ENCODE peak calls at places on chromosomes 12 and 14, in ten cellular contexts. K, Q, B, Y, M, I, X, F, E and Z are unnamed samples.

GRCh38 chr14:63276016-63276415 is 42.7 kb downstream of the GPHB5 start:
- DNase-seq in Y (no peak), X (no peak), F (no peak), B (no peak), Q (no peak), K (no peak), M (no peak), E (no peak), I (no peak), Z (no peak)

GRCh38 chr12:52517888-52518287 is 2.3 kb downstream of the KRT5 start:
- DNase-seq in M (peak; percentile 20), Q (no peak), E (no peak), I (no peak), B (no peak), F (no peak), K (no peak), Y (no peak), X (no peak), Z (peak; percentile 4)

GRCh38 chr12:132282950-132283771 is 46.2 kb downstream of the GALNT9 start:
- DNase-seq in F (no peak), I (no peak), K (no peak), M (peak; percentile 48), X (no peak), E (no peak), B (no peak), Y (no peak), Q (no peak), Z (no peak)

GRCh38 chr12:13627536-13627935 is 353.9 kb downstream of the GRIN2B start:
- DNase-seq in X (no peak), Y (no peak), E (no peak), Q (no peak), F (no peak), I (no peak), K (no peak), B (no peak), M (no peak), Z (no peak)

GRCh38 chr12:109671482-109671881 is 42.1 kb upstream of the FAM222A start:
- DNase-seq in K (no peak), B (no peak), F (no peak), M (no peak), X (no peak), Q (no peak), Y (no peak), E (no peak), I (no peak), Z (no peak)

GRCh38 chr12:114674201-114675047 is 9.6 kb downstream of the TBX3 start:
- DNase-seq in I (no peak), F (no peak), M (no peak), E (no peak), Y (peak; percentile 64), X (no peak), B (no peak), K (no peak), Q (no peak), Z (no peak)

GRCh38 chr12:93550748-93551611 is 21.5 kb upstream of the SOCS2 start:
- DNase-seq in X (no peak), E (no peak), M (no peak), B (no peak), F (no peak), Q (no peak), I (no peak), Y (no peak), K (no peak), Z (no peak)

GRCh38 chr14:104554088-104554607 is 25.4 kb upstream of the C14orf180 start:
- DNase-seq in K (peak; percentile 8), Y (no peak), B (no peak), M (no peak), Q (peak; percentile 21), I (no peak), E (no peak), X (no peak), F (no peak), Z (no peak)

GRCh38 chr12:26782372-26783132 is 50.4 kb downstream of the ITPR2 start:
- DNase-seq in E (no peak), Y (no peak), I (no peak), F (no peak), M (no peak), Q (no peak), B (no peak), K (no peak), X (no peak), Z (no peak)

GRCh38 chr14:86626530-86626929 is 1096.6 kb downstream of the FLRT2 start:
- DNase-seq in Y (peak; percentile 55), F (no peak), Q (no peak), X (no peak), B (peak; percentile 1), I (no peak), E (no peak), K (no peak), M (no peak), Z (no peak)

GRCh38 chr12:66092559-66093269 is 37.8 kb downstream of the LLPH start:
- DNase-seq in B (peak; percentile 44), X (peak; percentile 48), I (no peak), F (no peak), Y (peak; percentile 56), K (no peak), Q (no peak), M (peak; percentile 79), E (no peak), Z (no peak)

GRCh38 chr14:67519406-67519805 is 13.7 kb upstream of the PLEKHH1 start:
- DNase-seq in M (no peak), B (no peak), Y (no peak), E (no peak), Q (no peak), K (no peak), I (no peak), X (no peak), F (no peak), Z (no peak)

GRCh38 chr14:67516679-67517078 is 16.4 kb upstream of the PLEKHH1 start:
- DNase-seq in K (no peak), F (no peak), I (no peak), E (no peak), B (no peak), X (no peak), Q (no peak), M (no peak), Y (no peak), Z (no peak)

GRCh38 chr14:67514650-67515385 is 18.3 kb upstream of the PLEKHH1 start:
- DNase-seq in Y (peak; percentile 33), M (peak; percentile 38), I (peak; percentile 51), Q (peak; percentile 34), F (peak; percentile 40), K (peak; percentile 47), E (peak; percentile 42), B (peak; percentile 17), X (peak; percentile 40), Z (peak; percentile 43)

GRCh38 chr14:67515386-67516079 is 17.6 kb upstream of the PLEKHH1 start:
- DNase-seq in I (no peak), E (peak; percentile 40), B (peak; percentile 10), X (no peak), M (no peak), F (peak; percentile 62), Y (no peak), K (peak; percentile 34), Q (peak; percentile 38), Z (no peak)

DNA sequence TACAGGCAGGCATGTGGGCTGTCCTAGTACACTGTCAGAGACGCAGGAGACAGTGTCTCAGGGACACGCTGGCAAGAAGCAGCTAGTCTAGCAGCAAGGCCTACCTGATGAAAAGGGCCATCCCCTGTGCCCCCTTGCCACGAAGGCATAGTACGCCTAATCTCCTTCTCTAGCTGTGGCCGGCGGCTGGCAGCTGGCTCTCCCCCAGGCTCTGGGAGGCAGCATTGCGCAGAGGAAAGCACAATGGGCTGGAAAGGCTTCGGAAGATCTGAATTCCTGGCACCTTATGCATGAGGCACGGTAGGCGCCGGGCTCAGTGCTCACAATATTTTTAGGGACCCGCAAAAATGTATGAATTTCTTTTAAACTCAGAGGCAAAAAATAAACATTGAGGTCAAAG is 16.0 kb upstream of the PLEKHH1 start:
- DNase-seq in F (peak; percentile 72), X (peak; percentile 52), Y (no peak), K (peak; percentile 65), I (no peak), Q (peak; percentile 61), E (no peak), M (no peak), B (peak; percentile 22), Z (no peak)
- TF ChIP-seq CTCF in F (no peak), X (peak; percentile 24), Y (peak; percentile 17), K (peak; percentile 34), I (no peak), Q (peak; percentile 7), E (no peak), M (no peak), B (peak; percentile 16), Z (no peak)

GRCh38 chr12:24852420-24852819 is 96.5 kb downstream of the BCAT1 start:
- DNase-seq in F (no peak), Q (no peak), M (no peak), E (no peak), X (no peak), I (no peak), Y (no peak), B (peak; percentile 23), K (no peak), Z (no peak)
- TF ChIP-seq CTCF in F (no peak), Q (peak; percentile 6), M (peak; percentile 42), E (peak; percentile 22), X (peak; percentile 40), I (no peak), Y (peak; percentile 30), B (peak; percentile 47), K (peak; percentile 46), Z (no peak)

GRCh38 chr12:120497524-120498150 is 1.7 kb downstream of the DYNLL1 start:
- DNase-seq in K (no peak), X (peak; percentile 35), M (no peak), Y (peak; percentile 41), B (no peak), E (no peak), Q (no peak), F (no peak), I (no peak), Z (no peak)

GRCh38 chr12:120495189-120495722 is 657 bp upstream of the DYNLL1 start:
- DNase-seq in X (no peak), Q (no peak), F (no peak), M (no peak), E (no peak), Y (no peak), B (no peak), I (peak; percentile 9), K (no peak), Z (no peak)

GRCh38 chr12:120496353-120497340 is 734 bp downstream of the DYNLL1 start:
- DNase-seq in M (peak; percentile 43), Q (peak; percentile 83), K (peak; percentile 61), X (peak; percentile 48), B (peak; percentile 67), I (peak; percentile 60), Y (peak; percentile 56), E (peak; percentile 63), F (peak; percentile 84), Z (peak; percentile 51)

GRCh38 chr12:120498870-120499515 is 3.1 kb downstream of the DYNLL1 start:
- DNase-seq in F (no peak), E (no peak), M (no peak), K (no peak), B (no peak), X (no peak), Y (no peak), Q (no peak), I (no peak), Z (no peak)

GRCh38 chr12:120495723-120496352 is at the start of gene DYNLL1:
- DNase-seq in B (peak; percentile 97), Y (peak; percentile 94), M (peak; percentile 97), K (peak; percentile 98), I (peak; percentile 98), E (peak; percentile 98), F (peak; percentile 98), Q (peak; percentile 97), X (peak; percentile 95), Z (peak; percentile 97)
- TF ChIP-seq CTCF in B (no peak), Y (no peak), M (no peak), K (peak; percentile 36), I (no peak), E (peak; percentile 4), F (peak; percentile 39), Q (no peak), X (no peak), Z (no peak)

GRCh38 chr12:76714861-76715260 is 49.1 kb upstream of the ZDHHC17 start:
- DNase-seq in B (no peak), F (no peak), E (no peak), Q (no peak), K (no peak), Y (no peak), M (no peak), X (no peak), I (no peak), Z (no peak)
- TF ChIP-seq CTCF in B (no peak), F (no peak), E (no peak), Q (no peak), K (no peak), Y (no peak), M (no peak), X (no peak), I (no peak), Z (no peak)